ENCODE peak calls at places on chromosomes 7 and 10, in seven cellular contexts. J is HCT116, K is PC-3, W is GM23338, E is neural progenitor cell, M is MM.1S, H is hepatocyte. Y is an unnamed sample. For H3K79me2, the result is how much of the 10 kb centered on the place peaks cover.

GRCh38 chr7:41437257-41438196 is 265.4 kb downstream of the INHBA start:
- DNase-seq in J (peak), K (peak), W (no peak), E (no peak), M (no peak), H (peak), Y (peak)

GRCh38 chr7:85415743-85416142 is 228.9 kb upstream of the SEMA3D start:
- DNase-seq in J (no peak), K (no peak), W (no peak), E (no peak), M (no peak), H (no peak), Y (no peak)

GRCh38 chr10:3406556-3406955 is 234.0 kb upstream of the PITRM1 start:
- DNase-seq in J (no peak), K (no peak), W (no peak), E (no peak), M (no peak), H (no peak), Y (no peak)

GRCh38 chr10:14405076-14406065 is 74.6 kb upstream of the FRMD4A start:
- DNase-seq in J (no peak), K (no peak), W (no peak), E (no peak), M (no peak), H (peak), Y (peak)

GRCh38 chr7:20199015-20199737 is 18.0 kb downstream of the MACC1 start:
- DNase-seq in J (peak), K (peak), W (no peak), E (no peak), M (peak), H (peak), Y (peak)

GRCh38 chr10:110275140-110275729 is 29.5 kb downstream of the SMNDC1 start:
- DNase-seq in J (no peak), K (no peak), W (no peak), E (no peak), M (no peak), H (no peak), Y (no peak)

GRCh38 chr10:60380781-60381180 is 8.9 kb downstream of the ANK3 start:
- DNase-seq in J (no peak), K (no peak), W (no peak), E (no peak), M (no peak), H (no peak), Y (no peak)

GRCh38 chr10:102596506-102596971 is 47.7 kb upstream of the TRIM8 start:
- DNase-seq in J (peak), K (peak), W (peak), E (peak), M (peak), H (peak), Y (peak)

GRCh38 chr7:134632937-134633540 is 13.6 kb upstream of the BPGM start:
- DNase-seq in J (peak), K (peak), W (peak), E (peak), M (peak), H (peak), Y (peak)

GRCh38 chr10:59847888-59848287 is 58.5 kb downstream of the CCDC6 start:
- DNase-seq in J (no peak), K (peak), W (peak), E (peak), M (no peak), H (no peak), Y (no peak)

GRCh38 chr7:34596887-34597286 is 61.1 kb upstream of the NPSR1 start:
- DNase-seq in J (peak), K (peak), W (peak), E (peak), M (peak), H (no peak), Y (peak)

GRCh38 chr10:14560274-14560673 is 214.4 kb downstream of the FAM107B start:
- DNase-seq in J (peak), K (peak), W (peak), E (peak), M (no peak), H (no peak), Y (peak)

GRCh38 chr10:63718006-63718405 is 196.8 kb downstream of the REEP3 start:
- DNase-seq in J (no peak), K (peak), W (no peak), E (no peak), M (no peak), H (no peak), Y (peak)

GRCh38 chr7:132575987-132576722 is at the start of gene PLXNA4:
- DNase-seq in J (no peak), K (peak), W (peak), E (peak), M (no peak), H (peak), Y (peak)

GRCh38 chr7:90401989-90402388 is 1.3 kb upstream of the CLDN12 start:
- DNase-seq in J (no peak), K (no peak), W (no peak), E (no peak), M (no peak), H (no peak), Y (peak)

GRCh38 chr7:142153400-142153799 is 41.9 kb downstream of the MGAM2 start:
- DNase-seq in J (no peak), K (peak), W (no peak), E (peak), M (peak), H (peak), Y (peak)

GRCh38 chr10:3282341-3282740 is 109.8 kb upstream of the PITRM1 start:
- DNase-seq in J (no peak), K (no peak), W (no peak), E (no peak), M (no peak), H (no peak), Y (no peak)

GRCh38 chr7:129684777-129685176 is 73.3 kb downstream of the NRF1 start:
- DNase-seq in J (no peak), K (no peak), W (peak), E (peak), M (no peak), H (no peak), Y (no peak)

GRCh38 chr7:31071316-31071715 is 19.2 kb downstream of the ADCYAP1R1 start:
- DNase-seq in J (no peak), K (no peak), W (no peak), E (no peak), M (no peak), H (no peak), Y (no peak)

GRCh38 chr7:101363734-101364374 is 1.2 kb downstream of the COL26A1 start:
- DNase-seq in J (peak), K (peak), W (peak), E (peak), M (peak), H (peak), Y (peak)

GRCh38 chr7:1964913-1965578 is 267.7 kb downstream of the MAD1L1 start:
- DNase-seq in J (no peak), K (no peak), W (no peak), E (no peak), M (no peak), H (no peak), Y (no peak)

GRCh38 chr7:25028370-25028971 is 48.5 kb upstream of the OSBPL3 start:
- DNase-seq in J (no peak), K (peak), W (no peak), E (no peak), M (no peak), H (peak), Y (peak)

GRCh38 chr10:77291596-77292505 is 345.8 kb downstream of the KCNMA1 start:
- DNase-seq in J (no peak), K (no peak), W (no peak), E (no peak), M (no peak), H (no peak), Y (peak)

GRCh38 chr7:130865408-130866236 is 131.6 kb upstream of the KLF14 start:
- DNase-seq in J (no peak), K (peak), W (peak), E (peak), M (peak), H (peak), Y (peak)
- H3K79me2 ChIP-seq in J (under half), K (under half), W (under half), E (under half), M (under half), H (under half), Y (under half)

GRCh38 chr7:154649434-154649833 is 353.5 kb downstream of the PAXIP1 start:
- DNase-seq in J (no peak), K (no peak), W (no peak), E (no peak), M (no peak), H (no peak), Y (no peak)
- TF ChIP-seq EZH2phosphoT487 in J (no peak), K (no peak), W (no peak), E (no peak), M (no peak), H (no peak), Y (no peak)

DNA sequence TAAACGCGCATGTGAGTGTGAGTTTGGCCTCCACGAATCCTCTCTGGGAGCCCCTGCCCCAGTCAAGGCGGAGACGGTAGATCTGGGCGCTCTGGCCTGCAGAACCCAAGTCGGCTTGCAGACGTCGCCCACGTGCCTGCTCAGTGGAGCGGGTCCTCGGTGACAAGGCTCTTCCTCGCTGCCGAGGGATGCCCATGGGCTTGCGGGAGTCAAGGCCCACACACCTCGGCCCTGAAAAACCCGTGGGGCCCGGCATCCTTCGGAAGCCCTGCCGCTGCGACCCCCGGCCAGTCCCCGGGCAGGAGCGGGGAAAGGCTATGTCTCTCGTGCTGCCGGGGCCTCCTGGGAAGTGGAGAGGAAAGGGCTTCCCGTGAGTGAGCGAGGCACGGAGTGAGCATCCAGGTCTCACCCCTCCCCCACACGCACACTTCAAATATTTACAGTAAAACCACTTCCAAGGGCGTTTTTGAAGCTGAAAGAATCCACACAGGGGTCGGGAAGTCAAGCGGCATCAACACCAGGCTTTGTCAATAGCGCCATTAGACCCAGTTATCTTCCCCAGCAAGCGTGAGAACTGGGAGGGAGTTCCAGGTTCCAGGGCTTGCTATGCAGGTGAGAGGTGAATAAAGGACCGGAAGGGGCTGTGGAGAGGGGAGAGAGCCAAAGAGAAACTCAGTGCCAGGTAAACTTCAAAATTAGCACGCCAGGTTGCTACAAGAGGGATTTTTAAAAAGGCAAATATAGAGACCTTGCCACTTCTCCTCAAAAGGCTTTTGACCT is 1.1 kb upstream of the MNX1 start:
- DNase-seq in J (no peak), K (peak), W (peak), E (peak), M (peak), H (no peak), Y (no peak)
- TF ChIP-seq EZH2 in J (no peak), K (no peak), W (peak), E (peak), M (no peak), H (no peak), Y (peak)

DNA sequence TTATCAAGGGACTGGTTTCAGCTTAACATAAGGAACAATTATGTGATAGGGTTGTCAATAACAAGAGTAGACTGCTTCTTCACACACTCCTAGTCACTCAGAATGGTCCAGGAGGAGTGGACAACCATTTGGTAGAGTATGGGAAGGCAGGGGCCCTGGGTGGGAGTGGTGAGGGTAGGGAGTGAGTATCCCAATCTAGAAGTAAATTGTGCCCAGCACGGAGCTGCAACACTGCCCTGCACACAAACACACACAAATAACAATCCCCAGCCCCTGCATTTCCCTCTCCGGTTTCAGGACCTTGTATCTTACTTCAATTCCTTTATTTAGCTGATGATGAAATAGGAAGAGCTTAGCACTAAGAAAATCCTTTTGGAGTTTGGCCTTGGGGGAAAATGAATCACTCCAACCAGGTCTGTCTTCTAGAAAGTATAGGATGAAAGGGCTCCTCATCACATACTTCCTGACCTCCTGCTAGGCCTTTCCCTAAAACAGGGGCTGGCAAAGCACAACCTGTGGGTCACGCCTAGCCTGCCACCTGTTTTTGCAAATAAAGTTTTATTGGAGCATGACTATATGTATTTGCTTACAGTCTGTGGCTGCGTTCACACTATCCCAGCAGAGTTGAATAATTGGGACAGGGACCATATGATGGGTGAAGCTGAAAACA is 110.7 kb downstream of the EGFR start:
- DNase-seq in J (no peak), K (peak), W (no peak), E (no peak), M (no peak), H (no peak), Y (peak)
- H3K79me2 ChIP-seq in J (under half), K (half or more), W (under half), E (under half), M (under half), H (under half), Y (half or more)

GRCh38 chr7:73307436-73307835 is 1.2 kb downstream of the NSUN5 start:
- DNase-seq in J (no peak), K (no peak), W (no peak), E (no peak), M (no peak), H (no peak), Y (no peak)
- TF ChIP-seq EZH2phosphoT487 in J (no peak), K (no peak), W (no peak), E (no peak), M (no peak), H (no peak), Y (no peak)

GRCh38 chr10:133236411-133237240 is 1.0 kb upstream of the VENTX start:
- DNase-seq in J (no peak), K (no peak), W (peak), E (peak), M (no peak), H (no peak), Y (peak)
- TF ChIP-seq EZH2 in J (no peak), K (no peak), W (peak), E (peak), M (no peak), H (peak), Y (no peak)

GRCh38 chr7:112260941-112261340 is 54.4 kb downstream of the ZNF277 start:
- DNase-seq in J (no peak), K (no peak), W (no peak), E (peak), M (no peak), H (no peak), Y (no peak)

GRCh38 chr7:112266141-112266540 is 59.6 kb downstream of the ZNF277 start:
- DNase-seq in J (no peak), K (no peak), W (no peak), E (no peak), M (no peak), H (no peak), Y (no peak)

GRCh38 chr7:112266595-112267270 is 60.2 kb downstream of the ZNF277 start:
- DNase-seq in J (no peak), K (peak), W (no peak), E (no peak), M (peak), H (no peak), Y (peak)

GRCh38 chr7:112262804-112263203 is 56.3 kb downstream of the ZNF277 start:
- DNase-seq in J (no peak), K (no peak), W (no peak), E (no peak), M (peak), H (no peak), Y (no peak)

GRCh38 chr7:112263519-112263918 is 57.0 kb downstream of the ZNF277 start:
- DNase-seq in J (no peak), K (no peak), W (no peak), E (no peak), M (peak), H (no peak), Y (no peak)
- H3K79me2 ChIP-seq in J (under half), K (under half), W (under half), E (under half), M (under half), H (under half), Y (under half)

DNA sequence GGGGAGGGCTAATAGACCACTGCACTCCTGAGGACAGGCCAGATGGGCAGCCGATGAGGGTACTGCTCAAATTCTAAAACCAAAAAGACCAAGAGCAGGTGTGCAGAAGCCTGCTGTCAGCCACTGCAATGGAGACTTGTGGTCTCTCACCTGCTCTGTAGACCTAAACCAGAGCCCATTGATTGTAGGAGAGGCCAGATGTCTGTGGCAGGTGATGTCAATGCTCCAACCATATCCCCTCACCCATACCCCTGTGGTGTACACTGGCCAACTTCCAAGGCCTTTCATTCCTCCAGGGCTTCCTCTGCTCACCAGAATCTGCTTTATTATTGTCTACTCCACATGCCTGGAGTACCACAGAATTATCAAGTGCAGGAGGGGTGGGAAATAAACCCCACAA is 116.9 kb upstream of the CHST15 start:
- DNase-seq in J (no peak), K (no peak), W (no peak), E (no peak), M (no peak), H (no peak), Y (no peak)
- TF ChIP-seq EZH2phosphoT487 in J (no peak), K (no peak), W (no peak), E (no peak), M (no peak), H (no peak), Y (no peak)

Y was measured in GM23248.